ENCODE peak calls at places on chromosome X, in five cellular contexts. R is heart right ventricle; L is activated CD4-positive, alpha-beta T cell treated with anti-CD3 and anti-CD28 coated beads, Interleukin-2, amount 50 U/mL, for 24 hours; F is GM03348; P is neuronal stem cell. V is an unnamed sample.
A peak's percentile ranks its signal among the peaks of the same experiment; 100 is the strongest.

GRCh38 chrX:78199851-78200250 is 60.4 kb upstream of the TAF9B start:
- DNase-seq in R (no peak), L (no peak), P (no peak), F (peak; percentile 7), V (no peak)

GRCh38 chrX:12113321-12113720 is 25.0 kb upstream of the FRMPD4 start:
- DNase-seq in P (no peak), F (no peak), R (no peak), L (no peak), V (no peak)

GRCh38 chrX:68997911-68998310 is 167.3 kb downstream of the PJA1 start:
- DNase-seq in R (peak; percentile 79), L (no peak), P (no peak), F (peak; percentile 47), V (no peak)

GRCh38 chrX:17592117-17592516 is 145.2 kb upstream of the SCML1 start:
- DNase-seq in R (no peak), P (no peak), L (no peak), F (no peak), V (no peak)

GRCh38 chrX:41442824-41443560 is 4.2 kb upstream of the NYX start:
- DNase-seq in L (no peak), F (no peak), P (no peak), R (no peak), V (no peak)

GRCh38 chrX:13666836-13667235 is 13.9 kb downstream of the TCEANC start:
- DNase-seq in L (no peak), P (no peak), F (no peak), R (no peak), V (no peak)

GRCh38 chrX:31021537-31021936 is 50.3 kb downstream of the FTHL17 start:
- DNase-seq in P (no peak), F (no peak), L (no peak), R (peak; percentile 31), V (no peak)

GRCh38 chrX:44422631-44423030 is 79.2 kb upstream of the EFHC2 start:
- DNase-seq in R (no peak), F (no peak), L (no peak), P (no peak), V (no peak)

GRCh38 chrX:12811658-12812057 is 20.4 kb downstream of the PRPS2 start:
- DNase-seq in R (no peak), L (no peak), P (no peak), F (no peak), V (no peak)

GRCh38 chrX:108412783-108413182 is 25.4 kb downstream of the COL4A6 start:
- DNase-seq in L (no peak), F (no peak), R (no peak), P (no peak), V (no peak)

GRCh38 chrX:41381685-41382084 is 47.7 kb downstream of the DDX3X start:
- DNase-seq in L (no peak), R (peak; percentile 8), P (no peak), F (peak; percentile 40), V (no peak)

GRCh38 chrX:14508025-14508690 is 21.2 kb upstream of the GLRA2 start:
- DNase-seq in R (no peak), P (no peak), F (no peak), L (no peak), V (no peak)

GRCh38 chrX:7889138-7889537 is 38.1 kb downstream of the PNPLA4 start:
- DNase-seq in R (no peak), F (no peak), P (no peak), L (no peak), V (no peak)

GRCh38 chrX:48971325-48972213 is at the start of gene KCND1:
- DNase-seq in R (peak; percentile 33), F (peak; percentile 50), P (no peak), L (no peak), V (peak; percentile 52)

GRCh38 chrX:52034211-52034610 is 34.8 kb downstream of the MAGED4B start:
- DNase-seq in P (no peak), R (no peak), F (no peak), L (no peak), V (no peak)

GRCh38 chrX:8405631-8406030 is 59.0 kb upstream of the VCX3B start:
- DNase-seq in L (no peak), F (no peak), R (no peak), P (no peak), V (no peak)

GRCh38 chrX:129825746-129826505 is 17.8 kb downstream of the ZDHHC9 start:
- DNase-seq in R (no peak), P (no peak), L (no peak), F (no peak), V (no peak)

GRCh38 chrX:111123125-111123524 is 27.1 kb downstream of the PAK3 start:
- DNase-seq in F (no peak), P (no peak), L (no peak), R (no peak), V (no peak)

GRCh38 chrX:38806875-38807601 is 5.8 kb downstream of the MID1IP1 start:
- DNase-seq in P (no peak), F (no peak), R (no peak), L (no peak), V (no peak)

GRCh38 chrX:47145408-47146120 is 543 bp downstream of the RBM10 start:
- DNase-seq in R (no peak), L (no peak), F (peak; percentile 64), P (no peak), V (no peak)

GRCh38 chrX:10450229-10450958 is 170.0 kb downstream of the MID1 start:
- DNase-seq in F (peak; percentile 48), R (no peak), P (no peak), L (no peak), V (no peak)

GRCh38 chrX:50838820-50839600 is 25.0 kb upstream of the SHROOM4 start:
- DNase-seq in P (no peak), F (peak; percentile 3), R (peak; percentile 4), L (no peak), V (no peak)

GRCh38 chrX:68659385-68659784 is 11.9 kb downstream of the STARD8 start:
- DNase-seq in R (no peak), F (no peak), L (no peak), P (no peak), V (no peak)

GRCh38 chrX:136812286-136812685 is 31.6 kb upstream of the ARHGEF6 start:
- DNase-seq in F (peak; percentile 8), L (no peak), R (no peak), P (no peak), V (no peak)

GRCh38 chrX:132505116-132505515 is 16.3 kb upstream of the MBNL3 start:
- DNase-seq in P (no peak), L (no peak), R (no peak), F (peak; percentile 4), V (no peak)

GRCh38 chrX:49309401-49309981 is 6.0 kb downstream of the GAGE10 start:
- DNase-seq in P (no peak), F (no peak), R (no peak), L (no peak), V (no peak)

GRCh38 chrX:53045002-53045401 is 3.6 kb upstream of the GPR173 start:
- DNase-seq in L (no peak), P (no peak), R (no peak), F (no peak), V (no peak)

GRCh38 chrX:153884136-153885076 is 1.6 kb downstream of the L1CAM start:
- DNase-seq in R (no peak), P (no peak), F (no peak), L (no peak), V (no peak)

GRCh38 chrX:106742831-106743230 is 16.3 kb downstream of the RNF128 start:
- DNase-seq in P (no peak), R (no peak), F (no peak), L (no peak), V (no peak)

GRCh38 chrX:48715066-48715465 is 18.5 kb downstream of the SUV39H1 start:
- DNase-seq in L (no peak), F (peak; percentile 13), P (no peak), R (no peak), V (no peak)

GRCh38 chrX:136147320-136147901 is at the start of gene FHL1:
- DNase-seq in P (peak; percentile 32), F (peak; percentile 74), L (peak; percentile 6), R (peak; percentile 67), V (peak; percentile 72)

GRCh38 chrX:72245461-72246089 is 6.7 kb upstream of the ERCC6L start:
- DNase-seq in R (peak; percentile 4), P (no peak), F (peak; percentile 74), L (no peak), V (peak; percentile 69)

GRCh38 chrX:31258163-31258562 is 186.3 kb upstream of the FTHL17 start:
- DNase-seq in R (no peak), P (no peak), L (no peak), F (no peak), V (no peak)

GRCh38 chrX:87664381-87664780 is 146.8 kb downstream of the KLHL4 start:
- DNase-seq in F (no peak), R (no peak), P (peak; percentile 0), L (no peak), V (no peak)

GRCh38 chrX:44036336-44036735 is 63.1 kb upstream of the NDP start:
- DNase-seq in R (no peak), F (peak; percentile 31), L (no peak), P (no peak), V (no peak)

GRCh38 chrX:117327306-117327705 is 789.3 kb downstream of the KLHL13 start:
- DNase-seq in L (no peak), P (no peak), R (no peak), F (no peak), V (no peak)

GRCh38 chrX:79156818-79157217 is 12.3 kb downstream of the GPR174 start:
- DNase-seq in P (no peak), R (no peak), F (no peak), L (no peak), V (no peak)

GRCh38 chrX:56798866-56799864 is 70.1 kb downstream of the NBDY start:
- DNase-seq in P (no peak), L (no peak), R (no peak), F (no peak), V (no peak)